ENCODE peak calls at places on chromosomes 7 and 10, in five cellular contexts. Q is HCT116, N is GM12878, Y is SK-N-SH, W is HepG2. H is an unnamed sample.

GRCh38 chr10:107409517-107409916 is 245.0 kb upstream of the SORCS1 start:
- DNase-seq in N (no peak), W (no peak), Q (no peak), Y (no peak), H (no peak)

GRCh38 chr10:84261236-84261635 is 16.4 kb downstream of the RGR start:
- DNase-seq in Q (no peak), Y (no peak), W (no peak), N (no peak), H (no peak)

GRCh38 chr10:74029943-74030342 is 32.0 kb downstream of the VCL start:
- DNase-seq in W (no peak), Y (no peak), N (no peak), Q (no peak), H (no peak)

GRCh38 chr7:134905375-134905774 is 80.9 kb upstream of the AGBL3 start:
- DNase-seq in W (no peak), Y (no peak), N (no peak), Q (no peak), H (no peak)

GRCh38 chr7:134630890-134631289 is 15.8 kb upstream of the BPGM start:
- DNase-seq in Q (no peak), W (no peak), N (no peak), Y (no peak), H (no peak)

GRCh38 chr7:135666836-135667235 is 4.5 kb downstream of the STMP1 start:
- DNase-seq in Y (no peak), Q (no peak), W (no peak), N (no peak), H (no peak)

GRCh38 chr10:51100221-51100620 is 25.9 kb downstream of the PRKG1 start:
- DNase-seq in W (no peak), N (no peak), Q (no peak), Y (no peak), H (no peak)

GRCh38 chr10:103507235-103508191 is 14.0 kb downstream of the NEURL1 start:
- DNase-seq in W (no peak), Y (peak), Q (no peak), N (no peak), H (peak)

GRCh38 chr7:152522551-152522950 is 86.7 kb upstream of the KMT2C start:
- DNase-seq in Y (peak), W (no peak), Q (no peak), N (no peak), H (no peak)

GRCh38 chr7:22356855-22357310 is at the start of gene RAPGEF5:
- DNase-seq in W (no peak), N (no peak), Q (peak), Y (peak), H (no peak)

GRCh38 chr10:11416974-11417373 is 194.5 kb downstream of the USP6NL start:
- DNase-seq in Y (no peak), W (no peak), Q (no peak), N (no peak), H (no peak)

GRCh38 chr10:113704637-113705343 is 25.1 kb downstream of the CASP7 start:
- DNase-seq in N (no peak), W (peak), Y (peak), Q (peak), H (peak)

GRCh38 chr7:117064688-117065087 is 111.4 kb downstream of the ST7 start:
- DNase-seq in N (no peak), Y (no peak), Q (no peak), W (no peak), H (no peak)

GRCh38 chr7:460374-461117 is 59.1 kb downstream of the PDGFA start:
- DNase-seq in W (peak), Q (no peak), N (no peak), Y (no peak), H (no peak)

GRCh38 chr7:18570890-18571478 is 75.4 kb downstream of the HDAC9 start:
- DNase-seq in W (peak), Q (peak), Y (peak), N (no peak), H (no peak)

GRCh38 chr10:90658791-90659190 is 199.0 kb downstream of the HTR7 start:
- DNase-seq in Y (no peak), N (no peak), Q (peak), W (no peak), H (no peak)

GRCh38 chr10:102342462-102342861 is 53.0 kb upstream of the NFKB2 start:
- DNase-seq in N (no peak), W (no peak), Q (no peak), Y (no peak), H (no peak)

GRCh38 chr7:209846-210245 is 17.5 kb downstream of the FAM20C start:
- DNase-seq in W (no peak), Q (no peak), Y (no peak), N (no peak), H (no peak)

GRCh38 chr7:55964802-55965470 is 551 bp downstream of the NIPSNAP2 start:
- DNase-seq in N (no peak), Y (peak), W (peak), Q (peak), H (no peak)

GRCh38 chr10:96097865-96098264 is 32.2 kb upstream of the ZNF518A start:
- DNase-seq in W (no peak), Q (no peak), Y (no peak), N (no peak), H (no peak)

GRCh38 chr7:67413670-67414069 is 417.0 kb downstream of the TYW1 start:
- DNase-seq in Y (no peak), N (no peak), W (no peak), Q (no peak), H (no peak)

GRCh38 chr10:101080933-101081546 is 19.3 kb downstream of the KAZALD1 start:
- DNase-seq in Y (no peak), N (no peak), W (no peak), Q (no peak), H (peak)

GRCh38 chr7:128210036-128210347 is 31.1 kb upstream of the LEP start:
- DNase-seq in Q (no peak), W (no peak), N (no peak), Y (no peak), H (no peak)

GRCh38 chr10:62584216-62584615 is 210.0 kb downstream of the ZNF365 start:
- DNase-seq in N (no peak), Q (no peak), Y (no peak), W (no peak), H (no peak)

GRCh38 chr7:43697690-43698089 is 31.6 kb downstream of the COA1 start:
- DNase-seq in Y (no peak), W (no peak), Q (no peak), N (no peak), H (no peak)

GRCh38 chr7:56091591-56091990 is 1.2 kb downstream of the PHKG1 start:
- DNase-seq in W (no peak), Q (no peak), Y (no peak), N (no peak), H (no peak)

GRCh38 chr7:150781016-150781415 is 19.1 kb downstream of the TMEM176B start:
- DNase-seq in Y (no peak), N (no peak), W (no peak), Q (no peak), H (no peak)

GRCh38 chr10:48292616-48293015 is 13.9 kb upstream of the MAPK8 start:
- DNase-seq in W (no peak), N (no peak), Y (no peak), Q (no peak), H (no peak)

GRCh38 chr10:76278811-76279460 is 847.5 kb downstream of the LRMDA start:
- DNase-seq in Y (no peak), W (no peak), Q (no peak), N (no peak), H (no peak)

GRCh38 chr7:104848386-104848990 is 165.5 kb upstream of the KMT2E start:
- DNase-seq in Y (peak), N (no peak), W (peak), Q (peak), H (peak)

GRCh38 chr7:116832692-116833091 is 29.7 kb upstream of the CAPZA2 start:
- DNase-seq in Q (no peak), W (no peak), Y (no peak), N (no peak), H (no peak)

GRCh38 chr7:80833289-80834104 is 85.4 kb downstream of the SEMA3C start:
- DNase-seq in Y (no peak), Q (no peak), W (no peak), N (no peak), H (no peak)

GRCh38 chr7:69776611-69777010 is 178.3 kb downstream of the AUTS2 start:
- DNase-seq in W (no peak), N (no peak), Y (no peak), Q (no peak), H (no peak)
- TF ChIP-seq ZBTB33 in W (no peak), N (no peak), Y (no peak), Q (no peak), H (no peak)

DNA sequence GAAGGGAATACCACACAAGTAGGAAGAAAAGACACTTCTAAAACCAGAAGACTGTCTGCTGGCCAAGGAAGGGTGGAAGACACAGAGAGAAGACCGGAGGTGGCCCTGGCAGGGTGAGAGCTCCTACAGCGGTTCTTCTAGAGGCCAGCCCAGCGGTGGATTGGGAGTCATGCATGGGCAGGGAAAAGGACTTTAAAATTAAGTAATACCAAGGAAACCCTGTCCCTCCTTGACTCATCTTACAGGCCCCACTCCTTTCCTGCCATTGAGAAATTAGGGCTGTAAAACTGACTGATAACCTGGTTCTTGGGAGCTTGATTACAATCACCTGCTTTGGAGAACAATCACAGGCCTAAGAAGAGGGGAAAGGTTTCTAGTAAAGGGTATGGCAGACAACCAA is 16.1 kb downstream of the CALML3 start:
- DNase-seq in N (no peak), Y (no peak), W (no peak), Q (no peak), H (no peak)
- TF ChIP-seq ZBTB33 in N (no peak), Y (no peak), W (no peak), Q (no peak), H (no peak)

GRCh38 chr7:29547465-29547864 is 16.2 kb upstream of the PRR15 start:
- DNase-seq in W (no peak), Q (no peak), Y (no peak), N (no peak), H (no peak)

GRCh38 chr7:29552392-29552791 is 11.2 kb upstream of the PRR15 start:
- DNase-seq in Y (no peak), N (no peak), Q (no peak), W (no peak), H (no peak)

GRCh38 chr7:29548823-29549222 is 14.8 kb upstream of the PRR15 start:
- DNase-seq in Q (no peak), N (no peak), W (no peak), Y (no peak), H (no peak)
- TF ChIP-seq ZBTB33 in Q (no peak), N (no peak), W (no peak), Y (no peak), H (no peak)

DNA sequence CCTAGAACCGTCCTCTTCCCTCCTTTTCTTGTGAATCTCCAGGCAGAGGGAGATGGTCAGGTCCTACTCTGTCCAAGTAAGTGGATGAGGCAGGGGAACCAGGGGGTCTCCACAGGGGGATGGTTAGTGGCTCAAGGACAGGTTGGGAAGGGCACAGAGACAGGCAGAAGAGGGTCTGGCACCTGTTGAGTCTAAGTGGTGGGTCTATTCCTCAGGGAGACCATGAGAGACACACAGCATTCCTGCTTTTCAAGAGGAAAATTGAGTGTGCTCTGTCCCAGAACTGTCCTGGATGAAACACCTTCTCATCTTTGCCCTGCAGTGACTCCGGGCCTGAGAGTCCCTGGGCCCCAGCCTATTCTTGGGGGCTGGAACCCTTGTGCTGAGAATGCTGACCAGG is 184.8 kb upstream of the GALNT17 start:
- DNase-seq in W (no peak), Y (no peak), Q (no peak), N (no peak), H (no peak)
- TF ChIP-seq ZBTB33 in W (no peak), Y (no peak), Q (no peak), N (no peak), H (no peak)

H was measured in K562.